ENCODE peak calls at places on chromosomes 1 and 21, in four cellular contexts. One of them, this sample, is unnamed.

GRCh38 chr1:217585577-217585976 is 45.3 kb downstream of the GPATCH2 start:
- DNase-seq in fibroblast of lung: no peak
- DNase-seq in mesenchymal stem cell: peak
- DNase-seq in AG09319: no peak
- DNase-seq in this sample: no peak

GRCh38 chr1:101187287-101187686 is 49.5 kb upstream of the S1PR1 start:
- DNase-seq in mesenchymal stem cell: peak
- DNase-seq in AG09319: no peak
- DNase-seq in fibroblast of lung: peak
- DNase-seq in this sample: no peak

GRCh38 chr1:91171906-91172305 is 150.1 kb upstream of the ZNF644 start:
- DNase-seq in AG09319: no peak
- DNase-seq in mesenchymal stem cell: no peak
- DNase-seq in fibroblast of lung: peak
- DNase-seq in this sample: no peak

GRCh38 chr1:219954052-219954451 is 25.7 kb upstream of the SLC30A10 start:
- DNase-seq in AG09319: no peak
- DNase-seq in mesenchymal stem cell: no peak
- DNase-seq in fibroblast of lung: no peak
- DNase-seq in this sample: no peak

GRCh38 chr1:12088607-12089006 is 25.5 kb downstream of the TNFRSF8 start:
- DNase-seq in mesenchymal stem cell: no peak
- DNase-seq in fibroblast of lung: no peak
- DNase-seq in AG09319: no peak
- DNase-seq in this sample: no peak

GRCh38 chr1:220123889-220124288 is 30.0 kb downstream of the IARS2 start:
- DNase-seq in AG09319: no peak
- DNase-seq in mesenchymal stem cell: peak
- DNase-seq in fibroblast of lung: no peak
- DNase-seq in this sample: no peak

GRCh38 chr1:116496380-116496779 is 74.4 kb downstream of the CD58 start:
- DNase-seq in AG09319: peak
- DNase-seq in mesenchymal stem cell: no peak
- DNase-seq in fibroblast of lung: peak
- DNase-seq in this sample: no peak

GRCh38 chr1:94329986-94330385 is 88.2 kb upstream of the ABCD3 start:
- DNase-seq in AG09319: no peak
- DNase-seq in fibroblast of lung: peak
- DNase-seq in mesenchymal stem cell: peak
- DNase-seq in this sample: no peak

GRCh38 chr1:225524570-225524969 is 96.7 kb upstream of the LBR start:
- DNase-seq in fibroblast of lung: no peak
- DNase-seq in mesenchymal stem cell: no peak
- DNase-seq in AG09319: no peak
- DNase-seq in this sample: no peak

GRCh38 chr1:186304982-186305949 is 69.8 kb downstream of the TPR start:
- DNase-seq in AG09319: no peak
- DNase-seq in mesenchymal stem cell: peak
- DNase-seq in fibroblast of lung: peak
- DNase-seq in this sample: peak

GRCh38 chr21:27796106-27796505 is 829.2 kb upstream of the ADAMTS5 start:
- DNase-seq in fibroblast of lung: peak
- DNase-seq in mesenchymal stem cell: no peak
- DNase-seq in AG09319: peak
- DNase-seq in this sample: no peak

GRCh38 chr1:89604414-89604735 is 28.5 kb upstream of the LRRC8C start:
- DNase-seq in fibroblast of lung: no peak
- DNase-seq in mesenchymal stem cell: no peak
- DNase-seq in AG09319: no peak
- DNase-seq in this sample: no peak

GRCh38 chr21:44299085-44299457 is 782 bp upstream of the PFKL start:
- DNase-seq in mesenchymal stem cell: peak
- DNase-seq in fibroblast of lung: peak
- DNase-seq in AG09319: no peak
- DNase-seq in this sample: no peak

GRCh38 chr1:44810101-44810761 is 1.9 kb downstream of the BTBD19 start:
- DNase-seq in fibroblast of lung: no peak
- DNase-seq in AG09319: no peak
- DNase-seq in mesenchymal stem cell: peak
- DNase-seq in this sample: peak

GRCh38 chr21:43829575-43830119 is 35.4 kb upstream of the AGPAT3 start:
- DNase-seq in mesenchymal stem cell: no peak
- DNase-seq in AG09319: no peak
- DNase-seq in fibroblast of lung: no peak
- DNase-seq in this sample: no peak

GRCh38 chr1:82604524-82604923 is 803.8 kb downstream of the ADGRL2 start:
- DNase-seq in fibroblast of lung: no peak
- DNase-seq in mesenchymal stem cell: peak
- DNase-seq in AG09319: no peak
- DNase-seq in this sample: no peak

GRCh38 chr21:35045539-35046222 is 3.4 kb downstream of the RUNX1 start:
- DNase-seq in fibroblast of lung: no peak
- DNase-seq in AG09319: no peak
- DNase-seq in mesenchymal stem cell: no peak
- DNase-seq in this sample: no peak